ENCODE peak calls at places on chromosomes 5 and 9, in ten cellular contexts. P, F, K, U, L, I, X, B, Q and T are unnamed samples.

GRCh38 chr5:2751592-2752021 is at the start of gene IRX2:
- DNase-seq in L (no peak), I (peak; percentile 88), U (peak; percentile 95), B (peak; percentile 92), Q (peak; percentile 97), X (peak; percentile 98), F (peak; percentile 90), K (peak; percentile 79), P (peak; percentile 92), T (peak; percentile 97)

GRCh38 chr5:56649569-56649968 is 165.8 kb upstream of the MAP3K1 start:
- DNase-seq in U (no peak), B (no peak), Q (no peak), X (no peak), K (peak; percentile 31), P (no peak), I (no peak), F (no peak), L (no peak), T (no peak)

GRCh38 chr5:73365301-73365853 is 83.2 kb downstream of the FOXD1 start:
- DNase-seq in U (no peak), B (peak; percentile 88), P (peak; percentile 52), Q (no peak), I (peak; percentile 91), X (no peak), L (no peak), F (no peak), K (no peak), T (peak; percentile 69)

GRCh38 chr5:61619289-61619688 is 287.2 kb downstream of the ZSWIM6 start:
- DNase-seq in B (no peak), U (no peak), K (no peak), Q (no peak), X (no peak), P (no peak), F (no peak), L (no peak), I (no peak), T (no peak)

GRCh38 chr5:111016801-111017200 is 54.7 kb upstream of the TSLP start:
- DNase-seq in L (no peak), B (no peak), I (peak; percentile 72), Q (no peak), U (no peak), F (no peak), P (no peak), X (no peak), K (no peak), T (no peak)

GRCh38 chr9:114845373-114845772 is 39.5 kb upstream of the TNFSF15 start:
- DNase-seq in I (no peak), L (no peak), U (no peak), P (no peak), B (no peak), F (no peak), K (no peak), X (no peak), Q (no peak), T (no peak)

GRCh38 chr9:127365461-127365860 is 31.5 kb upstream of the SLC2A8 start:
- DNase-seq in F (no peak), X (no peak), K (no peak), B (no peak), I (no peak), L (no peak), U (no peak), Q (no peak), P (no peak), T (no peak)

GRCh38 chr9:100602302-100602930 is 24.5 kb downstream of the CAVIN4 start:
- DNase-seq in P (peak; percentile 64), F (no peak), X (peak; percentile 78), U (no peak), K (no peak), I (peak; percentile 74), L (no peak), Q (no peak), B (peak; percentile 65), T (peak; percentile 72)

GRCh38 chr5:181246276-181247050 is 2.8 kb upstream of the RACK1 start:
- DNase-seq in Q (peak; percentile 96), I (peak; percentile 64), F (peak; percentile 70), K (peak; percentile 94), P (peak; percentile 93), B (peak; percentile 87), L (no peak), X (peak; percentile 86), U (peak; percentile 96), T (peak; percentile 95)

GRCh38 chr5:38968665-38969064 is 105.5 kb downstream of the RICTOR start:
- DNase-seq in U (no peak), F (no peak), K (no peak), L (no peak), B (peak; percentile 11), Q (no peak), I (no peak), X (no peak), P (no peak), T (no peak)

GRCh38 chr9:27625751-27626628 is 52.7 kb upstream of the C9orf72 start:
- DNase-seq in L (no peak), X (no peak), I (peak; percentile 93), B (peak; percentile 83), U (no peak), Q (no peak), K (no peak), F (no peak), P (peak; percentile 82), T (peak; percentile 49)

GRCh38 chr5:5979761-5980570 is 398.4 kb downstream of the MED10 start:
- DNase-seq in K (no peak), B (peak; percentile 98), U (no peak), F (no peak), I (no peak), X (no peak), P (no peak), Q (no peak), L (no peak), T (no peak)

GRCh38 chr9:126625329-126626116 is 11.8 kb downstream of the LMX1B start:
- DNase-seq in X (no peak), B (no peak), P (no peak), U (no peak), F (no peak), Q (no peak), I (no peak), L (no peak), K (no peak), T (no peak)

GRCh38 chr5:59119480-59119879 is 536.6 kb downstream of the RAB3C start:
- DNase-seq in Q (no peak), K (no peak), B (no peak), I (no peak), U (no peak), L (no peak), P (no peak), X (no peak), F (no peak), T (no peak)

GRCh38 chr9:37209431-37210386 is 89.3 kb downstream of the ZCCHC7 start:
- DNase-seq in P (no peak), X (peak; percentile 12), Q (no peak), L (no peak), I (peak; percentile 5), B (peak; percentile 8), F (no peak), U (no peak), K (no peak), T (no peak)

DNA sequence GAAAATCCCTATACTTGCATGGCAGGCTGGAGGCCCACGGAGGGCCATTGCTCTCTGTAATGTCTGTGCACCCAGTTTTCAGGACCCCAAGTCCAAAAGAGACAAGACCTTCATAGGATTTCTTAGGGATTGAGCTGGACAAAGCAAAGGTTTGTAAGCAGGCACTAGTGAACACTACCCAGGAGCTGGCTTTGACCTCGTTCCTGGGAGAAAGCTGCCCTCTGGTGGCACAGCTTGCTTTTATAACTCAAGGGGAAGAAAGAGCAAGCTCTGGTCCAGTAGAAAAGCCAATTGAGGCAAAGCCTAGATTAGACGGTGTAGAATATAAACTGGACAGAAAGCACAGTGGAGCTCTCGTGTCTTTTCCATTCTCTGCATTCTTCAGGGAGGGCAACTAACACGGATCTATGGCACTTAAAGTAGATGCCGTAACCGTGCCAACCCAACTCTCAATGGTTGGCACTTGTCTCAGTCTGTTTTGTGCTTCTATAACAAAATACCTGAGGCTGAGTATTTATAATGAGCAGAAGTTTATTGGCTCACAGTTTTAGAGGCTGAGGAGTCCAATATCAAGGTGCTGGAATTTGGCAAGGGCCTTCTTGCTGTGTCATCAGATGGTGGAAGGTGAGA is 7.9 kb downstream of the GABRP start:
- DNase-seq in U (no peak), P (peak; percentile 73), X (peak; percentile 83), L (no peak), F (no peak), Q (peak; percentile 90), I (peak; percentile 62), B (peak; percentile 64), K (peak; percentile 54), T (peak; percentile 88)
- TF ChIP-seq CTCF in U (peak; percentile 61), P (peak; percentile 55), X (peak; percentile 67), L (peak; percentile 57), F (peak; percentile 38), Q (peak; percentile 85), I (peak; percentile 81), B (peak; percentile 69), K (peak; percentile 77), T (peak; percentile 94)

DNA sequence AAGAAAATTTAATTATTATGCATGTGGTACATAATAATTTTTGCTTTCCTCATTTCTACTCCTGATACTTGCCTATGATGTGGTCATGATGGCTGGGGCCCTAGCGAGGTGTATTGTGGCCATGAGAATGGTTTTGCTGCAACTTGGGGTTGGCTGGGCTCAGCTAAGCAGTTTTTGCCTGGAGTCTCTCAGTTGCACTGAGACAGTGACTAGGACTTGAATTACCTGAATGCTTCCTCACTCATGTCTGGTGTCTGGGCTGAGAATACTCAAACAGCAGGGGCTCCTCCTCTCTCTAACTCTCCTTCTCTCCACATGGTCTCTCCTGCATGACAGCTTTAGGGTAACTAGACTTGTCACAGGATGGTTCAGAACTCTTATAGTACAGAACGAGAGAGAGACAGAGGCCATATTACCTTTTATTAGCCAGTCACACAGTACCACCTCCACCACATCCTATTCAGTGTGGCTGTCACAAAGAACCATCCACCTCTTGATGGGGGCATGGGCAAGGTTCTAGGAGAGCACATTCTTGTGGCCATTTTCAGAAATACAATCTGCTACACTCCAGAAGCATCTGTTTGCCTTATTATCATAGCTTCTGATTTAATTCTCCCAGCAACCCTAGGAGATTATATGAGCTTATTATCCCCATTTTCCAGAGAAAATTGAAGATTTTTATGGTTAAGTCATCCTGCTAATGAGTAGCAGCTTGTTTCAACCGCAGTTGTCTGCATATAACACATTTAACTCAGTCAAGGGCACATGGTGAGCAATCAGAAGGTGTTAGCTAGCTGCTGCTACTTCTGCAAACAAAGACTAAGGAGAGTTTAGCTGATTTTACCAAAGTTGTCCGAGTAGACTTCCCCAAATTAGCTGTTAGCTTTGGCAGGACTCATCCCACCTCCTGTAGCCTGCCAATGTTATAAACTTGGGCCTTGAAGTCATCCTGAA is 245.1 kb downstream of the DOCK8 start:
- DNase-seq in K (no peak), X (no peak), B (no peak), I (no peak), P (no peak), L (no peak), U (no peak), F (no peak), Q (no peak), T (no peak)
- TF ChIP-seq CTCF in K (no peak), X (no peak), B (no peak), I (no peak), P (no peak), L (no peak), U (no peak), F (no peak), Q (no peak), T (no peak)

GRCh38 chr5:63401434-63402046 is 560.7 kb downstream of the HTR1A start:
- DNase-seq in B (peak; percentile 75), Q (no peak), F (peak; percentile 36), P (peak; percentile 53), I (peak; percentile 52), X (peak; percentile 76), K (peak; percentile 37), U (peak; percentile 67), L (no peak), T (peak; percentile 77)
- TF ChIP-seq CTCF in B (peak; percentile 92), Q (peak; percentile 82), F (peak; percentile 74), P (peak; percentile 94), I (peak; percentile 72), X (peak; percentile 80), K (peak; percentile 76), U (peak; percentile 71), L (peak; percentile 65), T (peak; percentile 69)

GRCh38 chr5:40288791-40289475 is 390.8 kb upstream of the PTGER4 start:
- DNase-seq in Q (no peak), I (no peak), K (no peak), F (no peak), B (no peak), X (no peak), L (no peak), P (no peak), U (no peak), T (no peak)
- TF ChIP-seq CTCF in Q (no peak), I (no peak), K (no peak), F (no peak), B (no peak), X (no peak), L (no peak), P (no peak), U (no peak), T (no peak)